ENCODE peak calls at places on chromosomes 2 and 18, in five cellular contexts. One of them, this sample, is unnamed.

GRCh38 chr2:26838121-26838906 is 9.6 kb upstream of the DPYSL5 start:
- DNase-seq in upper lobe of right lung: no peak
- DNase-seq in endodermal cell: no peak
- DNase-seq in IMR-90: peak; percentile 36
- DNase-seq in neural progenitor cell: peak; percentile 59
- DNase-seq in this sample: no peak

GRCh38 chr2:238996331-238997136 is 148.6 kb downstream of the TWIST2 start:
- DNase-seq in upper lobe of right lung: no peak
- DNase-seq in endodermal cell: peak; percentile 16
- DNase-seq in IMR-90: no peak
- DNase-seq in neural progenitor cell: no peak
- DNase-seq in this sample: no peak

GRCh38 chr2:16626497-16626896 is 39.1 kb downstream of the CYRIA start:
- DNase-seq in upper lobe of right lung: no peak
- DNase-seq in endodermal cell: no peak
- DNase-seq in IMR-90: peak; percentile 81
- DNase-seq in neural progenitor cell: no peak
- DNase-seq in this sample: no peak

GRCh38 chr2:113324684-113325160 is 46.0 kb upstream of the PAX8 start:
- DNase-seq in upper lobe of right lung: peak; percentile 78
- DNase-seq in endodermal cell: peak; percentile 88
- DNase-seq in IMR-90: peak; percentile 48
- DNase-seq in neural progenitor cell: peak; percentile 84
- DNase-seq in this sample: peak; percentile 88

GRCh38 chr2:77328125-77328524 is 194.1 kb downstream of the LRRTM4 start:
- DNase-seq in upper lobe of right lung: no peak
- DNase-seq in endodermal cell: no peak
- DNase-seq in IMR-90: no peak
- DNase-seq in neural progenitor cell: no peak
- DNase-seq in this sample: no peak

GRCh38 chr2:73987109-73987947 is 2.6 kb downstream of the TET3 start:
- DNase-seq in upper lobe of right lung: peak; percentile 77
- DNase-seq in endodermal cell: peak; percentile 61
- DNase-seq in IMR-90: peak; percentile 62
- DNase-seq in neural progenitor cell: peak; percentile 54
- DNase-seq in this sample: peak; percentile 51

GRCh38 chr2:237742191-237742590 is 56.4 kb upstream of the RBM44 start:
- DNase-seq in upper lobe of right lung: no peak
- DNase-seq in endodermal cell: no peak
- DNase-seq in IMR-90: no peak
- DNase-seq in neural progenitor cell: no peak
- DNase-seq in this sample: no peak

GRCh38 chr2:31788273-31788672 is 207.5 kb upstream of the SRD5A2 start:
- DNase-seq in upper lobe of right lung: no peak
- DNase-seq in endodermal cell: no peak
- DNase-seq in IMR-90: no peak
- DNase-seq in neural progenitor cell: no peak
- DNase-seq in this sample: no peak

GRCh38 chr2:27509326-27509725 is 12.7 kb downstream of the GCKR start:
- DNase-seq in upper lobe of right lung: no peak
- DNase-seq in endodermal cell: no peak
- DNase-seq in IMR-90: peak; percentile 62
- DNase-seq in neural progenitor cell: no peak
- DNase-seq in this sample: no peak

GRCh38 chr2:25664531-25665307 is 8.7 kb downstream of the DTNB start:
- DNase-seq in upper lobe of right lung: no peak
- DNase-seq in endodermal cell: peak; percentile 90
- DNase-seq in IMR-90: peak; percentile 74
- DNase-seq in neural progenitor cell: peak; percentile 79
- DNase-seq in this sample: peak; percentile 72

GRCh38 chr2:208386546-208386945 is 20.0 kb upstream of the PTH2R start:
- DNase-seq in upper lobe of right lung: no peak
- DNase-seq in endodermal cell: no peak
- DNase-seq in IMR-90: no peak
- DNase-seq in neural progenitor cell: no peak
- DNase-seq in this sample: no peak

GRCh38 chr2:98795903-98796676 is 65.2 kb upstream of the MGAT4A start:
- DNase-seq in upper lobe of right lung: no peak
- DNase-seq in endodermal cell: no peak
- DNase-seq in IMR-90: no peak
- DNase-seq in neural progenitor cell: no peak
- DNase-seq in this sample: no peak

GRCh38 chr2:42117923-42118758 is 51.0 kb upstream of the EML4 start:
- DNase-seq in upper lobe of right lung: no peak
- DNase-seq in endodermal cell: peak; percentile 58
- DNase-seq in IMR-90: peak; percentile 78
- DNase-seq in neural progenitor cell: no peak
- DNase-seq in this sample: no peak

GRCh38 chr2:12607971-12608370 is 108.8 kb upstream of the TRIB2 start:
- DNase-seq in upper lobe of right lung: no peak
- DNase-seq in endodermal cell: no peak
- DNase-seq in IMR-90: peak; percentile 46
- DNase-seq in neural progenitor cell: no peak
- DNase-seq in this sample: no peak

GRCh38 chr18:79484661-79485621 is 89.2 kb downstream of the NFATC1 start:
- DNase-seq in upper lobe of right lung: peak; percentile 61
- DNase-seq in endodermal cell: no peak
- DNase-seq in IMR-90: peak; percentile 98
- DNase-seq in neural progenitor cell: peak; percentile 77
- DNase-seq in this sample: no peak

GRCh38 chr2:83572400-83572799 is 886.7 kb downstream of the SUCLG1 start:
- DNase-seq in upper lobe of right lung: no peak
- DNase-seq in endodermal cell: no peak
- DNase-seq in IMR-90: no peak
- DNase-seq in neural progenitor cell: no peak
- DNase-seq in this sample: no peak

GRCh38 chr18:79392226-79392625 is 3.5 kb upstream of the NFATC1 start:
- DNase-seq in upper lobe of right lung: no peak
- DNase-seq in endodermal cell: peak; percentile 34
- DNase-seq in IMR-90: no peak
- DNase-seq in neural progenitor cell: no peak
- DNase-seq in this sample: no peak

GRCh38 chr2:179051250-179051649 is 1.3 kb upstream of the CCDC141 start:
- DNase-seq in upper lobe of right lung: no peak
- DNase-seq in endodermal cell: peak; percentile 71
- DNase-seq in IMR-90: no peak
- DNase-seq in neural progenitor cell: no peak
- DNase-seq in this sample: no peak

GRCh38 chr2:158691619-158692018 is 103.5 kb upstream of the DAPL1 start:
- DNase-seq in upper lobe of right lung: no peak
- DNase-seq in endodermal cell: no peak
- DNase-seq in IMR-90: no peak
- DNase-seq in neural progenitor cell: no peak
- DNase-seq in this sample: no peak

GRCh38 chr18:51235011-51235789 is 37.7 kb upstream of the MEX3C start:
- DNase-seq in upper lobe of right lung: no peak
- DNase-seq in endodermal cell: peak; percentile 53
- DNase-seq in IMR-90: no peak
- DNase-seq in neural progenitor cell: peak; percentile 4
- DNase-seq in this sample: no peak

GRCh38 chr2:241897231-241897916 is 27.8 kb downstream of the RTP5 start:
- DNase-seq in upper lobe of right lung: peak; percentile 39
- DNase-seq in endodermal cell: no peak
- DNase-seq in IMR-90: no peak
- DNase-seq in neural progenitor cell: no peak
- DNase-seq in this sample: no peak

GRCh38 chr18:6476201-6476600 is 61.5 kb upstream of the L3MBTL4 start:
- DNase-seq in upper lobe of right lung: no peak
- DNase-seq in endodermal cell: no peak
- DNase-seq in IMR-90: no peak
- DNase-seq in neural progenitor cell: no peak
- DNase-seq in this sample: no peak

GRCh38 chr2:35933031-35933430 is 422.5 kb upstream of the CRIM1 start:
- DNase-seq in upper lobe of right lung: no peak
- DNase-seq in endodermal cell: no peak
- DNase-seq in IMR-90: peak; percentile 50
- DNase-seq in neural progenitor cell: no peak
- DNase-seq in this sample: no peak

GRCh38 chr2:225282858-225283693 is 116.4 kb upstream of the NYAP2 start:
- DNase-seq in upper lobe of right lung: no peak
- DNase-seq in endodermal cell: peak; percentile 68
- DNase-seq in IMR-90: peak; percentile 41
- DNase-seq in neural progenitor cell: peak; percentile 58
- DNase-seq in this sample: peak; percentile 22

GRCh38 chr18:43013489-43013888 is 102.0 kb downstream of the RIT2 start:
- DNase-seq in upper lobe of right lung: no peak
- DNase-seq in endodermal cell: no peak
- DNase-seq in IMR-90: no peak
- DNase-seq in neural progenitor cell: no peak
- DNase-seq in this sample: no peak

GRCh38 chr2:192126426-192126825 is 68.3 kb downstream of the TMEFF2 start:
- DNase-seq in upper lobe of right lung: no peak
- DNase-seq in endodermal cell: no peak
- DNase-seq in IMR-90: no peak
- DNase-seq in neural progenitor cell: no peak
- DNase-seq in this sample: no peak

GRCh38 chr2:212539145-212539880 is 711 bp upstream of the ERBB4 start:
- DNase-seq in upper lobe of right lung: peak; percentile 85
- DNase-seq in endodermal cell: peak; percentile 91
- DNase-seq in IMR-90: no peak
- DNase-seq in neural progenitor cell: peak; percentile 74
- DNase-seq in this sample: peak; percentile 23

GRCh38 chr2:64052468-64053241 is 33.4 kb upstream of the VPS54 start:
- DNase-seq in upper lobe of right lung: no peak
- DNase-seq in endodermal cell: no peak
- DNase-seq in IMR-90: peak; percentile 5
- DNase-seq in neural progenitor cell: peak; percentile 15
- DNase-seq in this sample: no peak

GRCh38 chr2:163604941-163605555 is 130.8 kb downstream of the FIGN start:
- DNase-seq in upper lobe of right lung: no peak
- DNase-seq in endodermal cell: no peak
- DNase-seq in IMR-90: peak; percentile 79
- DNase-seq in neural progenitor cell: no peak
- DNase-seq in this sample: no peak

GRCh38 chr2:127541849-127542630 is 6.6 kb downstream of the MYO7B start:
- DNase-seq in upper lobe of right lung: no peak
- DNase-seq in endodermal cell: no peak
- DNase-seq in IMR-90: no peak
- DNase-seq in neural progenitor cell: no peak
- DNase-seq in this sample: no peak

GRCh38 chr2:188332619-188333018 is 40.9 kb downstream of the GULP1 start:
- DNase-seq in upper lobe of right lung: no peak
- DNase-seq in endodermal cell: no peak
- DNase-seq in IMR-90: peak; percentile 13
- DNase-seq in neural progenitor cell: no peak
- DNase-seq in this sample: no peak

GRCh38 chr2:96391153-96391827 is 55.7 kb downstream of the NCAPH start:
- DNase-seq in upper lobe of right lung: peak; percentile 16
- DNase-seq in endodermal cell: no peak
- DNase-seq in IMR-90: no peak
- DNase-seq in neural progenitor cell: no peak
- DNase-seq in this sample: no peak

GRCh38 chr18:59109375-59109774 is 30.3 kb upstream of the SEC11C start:
- DNase-seq in upper lobe of right lung: no peak
- DNase-seq in endodermal cell: no peak
- DNase-seq in IMR-90: no peak
- DNase-seq in neural progenitor cell: no peak
- DNase-seq in this sample: no peak

GRCh38 chr2:234981197-234982095 is 29.6 kb downstream of the SH3BP4 start:
- DNase-seq in upper lobe of right lung: no peak
- DNase-seq in endodermal cell: peak; percentile 89
- DNase-seq in IMR-90: peak; percentile 100
- DNase-seq in neural progenitor cell: peak; percentile 77
- DNase-seq in this sample: no peak
- H3K4me3 ChIP-seq in upper lobe of right lung: peak overlapping the region; percentile 18
- H3K4me3 ChIP-seq in endodermal cell: peak overlapping the region; percentile 7
- H3K4me3 ChIP-seq in IMR-90: no peak overlapping the region
- H3K4me3 ChIP-seq in neural progenitor cell: no peak overlapping the region
- H3K4me3 ChIP-seq in this sample: no peak overlapping the region

GRCh38 chr2:199462167-199462976 is 4.6 kb upstream of the SATB2 start:
- DNase-seq in upper lobe of right lung: no peak
- DNase-seq in endodermal cell: peak; percentile 81
- DNase-seq in IMR-90: no peak
- DNase-seq in neural progenitor cell: peak; percentile 65
- DNase-seq in this sample: no peak
- H3K27me3 ChIP-seq in upper lobe of right lung: peaks cover 78% of the 10 kb centered on the region
- H3K27me3 ChIP-seq in endodermal cell: peaks cover 85% of the 10 kb centered on the region
- H3K27me3 ChIP-seq in IMR-90: peaks cover 34% of the 10 kb centered on the region
- H3K27me3 ChIP-seq in neural progenitor cell: peaks cover 93% of the 10 kb centered on the region
- H3K27me3 ChIP-seq in this sample: no peaks in the 10 kb centered on the region

DNA sequence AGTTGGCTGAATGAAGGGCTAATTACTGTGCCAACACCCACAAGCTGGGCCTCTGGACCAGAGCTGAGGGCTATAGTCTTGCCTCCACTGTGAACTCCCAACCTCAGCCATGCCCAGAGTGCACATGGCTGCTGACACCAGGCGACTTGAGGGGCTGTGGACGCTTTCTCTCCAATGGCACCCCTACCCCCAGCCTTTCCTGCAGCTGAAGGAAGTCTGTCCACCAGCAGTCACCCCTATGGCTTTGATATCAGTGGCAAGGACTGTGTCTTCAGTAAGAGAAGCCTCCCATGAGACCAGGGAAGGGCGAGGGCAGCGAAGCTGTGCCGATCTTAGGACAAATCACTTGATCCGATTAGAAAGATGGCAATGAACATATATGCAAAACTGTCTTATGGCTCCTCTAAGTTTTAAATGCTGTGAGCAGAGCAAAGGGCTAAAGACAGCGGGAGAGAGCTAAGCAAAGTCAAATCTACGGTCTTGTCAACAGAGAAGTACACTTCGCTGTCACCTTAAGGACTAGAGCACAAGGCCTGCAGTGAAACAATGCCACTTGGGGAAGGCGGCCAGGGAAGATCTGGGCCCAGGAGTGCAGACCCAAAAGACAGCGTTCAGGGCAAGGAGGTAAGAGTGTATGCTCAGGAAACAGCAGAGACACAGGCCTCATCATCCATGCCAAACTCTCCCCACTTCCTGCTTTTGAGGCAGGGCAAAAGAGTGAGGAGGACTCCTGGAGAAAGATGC is 1.6 kb downstream of the TEX261 start:
- DNase-seq in upper lobe of right lung: peak; percentile 38
- DNase-seq in endodermal cell: peak; percentile 29
- DNase-seq in IMR-90: no peak
- DNase-seq in neural progenitor cell: no peak
- DNase-seq in this sample: no peak
- H3K4me3 ChIP-seq in upper lobe of right lung: peak overlapping the region; percentile 96
- H3K4me3 ChIP-seq in endodermal cell: peak overlapping the region; percentile 83
- H3K4me3 ChIP-seq in IMR-90: peak overlapping the region; percentile 74
- H3K4me3 ChIP-seq in neural progenitor cell: no peak overlapping the region
- H3K4me3 ChIP-seq in this sample: peak overlapping the region; percentile 92

GRCh38 chr2:174341995-174342571 is 7.3 kb downstream of the SP9 start:
- DNase-seq in upper lobe of right lung: no peak
- DNase-seq in endodermal cell: peak; percentile 72
- DNase-seq in IMR-90: no peak
- DNase-seq in neural progenitor cell: peak; percentile 56
- DNase-seq in this sample: no peak

GRCh38 chr2:174342600-174343342 is 8.0 kb downstream of the SP9 start:
- DNase-seq in upper lobe of right lung: no peak
- DNase-seq in endodermal cell: peak; percentile 68
- DNase-seq in IMR-90: no peak
- DNase-seq in neural progenitor cell: peak; percentile 64
- DNase-seq in this sample: no peak

GRCh38 chr2:174339971-174340399 is 5.2 kb downstream of the SP9 start:
- DNase-seq in upper lobe of right lung: no peak
- DNase-seq in endodermal cell: peak; percentile 70
- DNase-seq in IMR-90: no peak
- DNase-seq in neural progenitor cell: peak; percentile 67
- DNase-seq in this sample: no peak

GRCh38 chr2:174340400-174341300 is 5.9 kb downstream of the SP9 start:
- DNase-seq in upper lobe of right lung: no peak
- DNase-seq in endodermal cell: peak; percentile 75
- DNase-seq in IMR-90: no peak
- DNase-seq in neural progenitor cell: peak; percentile 85
- DNase-seq in this sample: no peak

GRCh38 chr2:174341301-174341994 is 6.7 kb downstream of the SP9 start:
- DNase-seq in upper lobe of right lung: peak; percentile 94
- DNase-seq in endodermal cell: peak; percentile 97
- DNase-seq in IMR-90: peak; percentile 78
- DNase-seq in neural progenitor cell: peak; percentile 91
- DNase-seq in this sample: peak; percentile 78
- H3K27me3 ChIP-seq in upper lobe of right lung: peaks cover 88% of the 10 kb centered on the region
- H3K27me3 ChIP-seq in endodermal cell: peaks cover 95% of the 10 kb centered on the region
- H3K27me3 ChIP-seq in IMR-90: peaks cover 76% of the 10 kb centered on the region
- H3K27me3 ChIP-seq in neural progenitor cell: peaks cover 100% of the 10 kb centered on the region
- H3K27me3 ChIP-seq in this sample: peaks cover 2% of the 10 kb centered on the region